ENCODE peak calls at places on chromosome 3, in nine cellular contexts. K, G, B, J, I, L, U, O and H are unnamed samples.

GRCh38 chr3:20930034-20930433 is 744.0 kb upstream of the SGO1 start:
- DNase-seq in K (no peak), G (peak; percentile 26), B (peak; percentile 4), J (peak; percentile 40), I (peak; percentile 0), L (no peak), U (no peak), O (peak; percentile 19), H (peak; percentile 17)

GRCh38 chr3:169241575-169241927 is 422.0 kb downstream of the MECOM start:
- DNase-seq in K (no peak), G (no peak), B (peak; percentile 88), J (no peak), I (peak; percentile 65), L (no peak), U (no peak), O (peak; percentile 50), H (peak; percentile 27)

GRCh38 chr3:64073362-64073761 is 50.1 kb upstream of the PSMD6 start:
- DNase-seq in K (no peak), G (no peak), B (no peak), J (no peak), I (no peak), L (no peak), U (no peak), O (no peak), H (no peak)

GRCh38 chr3:131350506-131350905 is 31.1 kb upstream of the NUDT16 start:
- DNase-seq in K (no peak), G (no peak), B (peak; percentile 40), J (no peak), I (peak; percentile 63), L (no peak), U (no peak), O (peak; percentile 51), H (no peak)

GRCh38 chr3:36713904-36714303 is 50.4 kb downstream of the DCLK3 start:
- DNase-seq in K (no peak), G (no peak), B (no peak), J (no peak), I (no peak), L (no peak), U (no peak), O (no peak), H (no peak)

GRCh38 chr3:146590521-146590920 is 14.6 kb downstream of the PLSCR5 start:
- DNase-seq in K (no peak), G (no peak), B (peak; percentile 52), J (no peak), I (peak; percentile 38), L (no peak), U (no peak), O (peak; percentile 48), H (no peak)

GRCh38 chr3:159763466-159764210 is 225.0 kb upstream of the IL12A start:
- DNase-seq in K (peak; percentile 91), G (peak; percentile 80), B (peak; percentile 78), J (peak; percentile 74), I (peak; percentile 96), L (peak; percentile 80), U (no peak), O (peak; percentile 94), H (peak; percentile 90)

GRCh38 chr3:8607285-8608040 is 37.1 kb downstream of the SSUH2 start:
- DNase-seq in K (no peak), G (peak; percentile 66), B (peak; percentile 93), J (peak; percentile 66), I (peak; percentile 59), L (peak; percentile 58), U (no peak), O (peak; percentile 74), H (peak; percentile 77)

GRCh38 chr3:128491900-128492352 is 1.1 kb downstream of the GATA2 start:
- DNase-seq in K (peak; percentile 56), G (no peak), B (no peak), J (no peak), I (no peak), L (no peak), U (no peak), O (no peak), H (no peak)

GRCh38 chr3:192840143-192840836 is 77.4 kb downstream of the MB21D2 start:
- DNase-seq in K (no peak), G (no peak), B (no peak), J (no peak), I (no peak), L (no peak), U (no peak), O (no peak), H (no peak)

GRCh38 chr3:51706788-51707731 is at the start of gene GRM2:
- DNase-seq in K (peak; percentile 88), G (peak; percentile 89), B (peak; percentile 84), J (peak; percentile 93), I (peak; percentile 68), L (peak; percentile 75), U (peak; percentile 23), O (peak; percentile 76), H (peak; percentile 93)

GRCh38 chr3:107235193-107235922 is 141.9 kb upstream of the CCDC54 start:
- DNase-seq in K (no peak), G (no peak), B (no peak), J (peak; percentile 29), I (peak; percentile 62), L (no peak), U (no peak), O (peak; percentile 48), H (peak; percentile 46)

GRCh38 chr3:12192173-12192572 is 33.5 kb upstream of the TIMP4 start:
- DNase-seq in K (no peak), G (no peak), B (no peak), J (no peak), I (no peak), L (no peak), U (no peak), O (no peak), H (no peak)

GRCh38 chr3:72587282-72587681 is 261.0 kb downstream of the SHQ1 start:
- DNase-seq in K (no peak), G (no peak), B (no peak), J (no peak), I (no peak), L (no peak), U (no peak), O (no peak), H (no peak)

GRCh38 chr3:37174532-37175126 is at the start of gene LRRFIP2:
- DNase-seq in K (no peak), G (no peak), B (peak; percentile 78), J (no peak), I (peak; percentile 93), L (no peak), U (no peak), O (peak; percentile 85), H (peak; percentile 30)

GRCh38 chr3:16369247-16369646 is 104.2 kb downstream of the OXNAD1 start:
- DNase-seq in K (no peak), G (no peak), B (no peak), J (no peak), I (no peak), L (no peak), U (no peak), O (no peak), H (peak; percentile 45)

GRCh38 chr3:149009732-149010131 is 18.4 kb downstream of the GYG1 start:
- DNase-seq in K (no peak), G (no peak), B (no peak), J (no peak), I (peak; percentile 58), L (no peak), U (no peak), O (peak; percentile 56), H (no peak)

GRCh38 chr3:27728195-27729087 is 6.3 kb upstream of the EOMES start:
- DNase-seq in K (no peak), G (no peak), B (no peak), J (peak; percentile 54), I (peak; percentile 49), L (no peak), U (no peak), O (peak; percentile 31), H (no peak)

GRCh38 chr3:134143828-134144390 is 106.8 kb downstream of the RYK start:
- DNase-seq in K (no peak), G (no peak), B (no peak), J (no peak), I (no peak), L (no peak), U (no peak), O (no peak), H (no peak)

GRCh38 chr3:162602619-162603018 is 1106.0 kb downstream of the OTOL1 start:
- DNase-seq in K (no peak), G (no peak), B (no peak), J (no peak), I (peak; percentile 37), L (no peak), U (no peak), O (peak; percentile 5), H (no peak)

GRCh38 chr3:156670652-156671051 is 3.7 kb upstream of the TIPARP start:
- DNase-seq in K (no peak), G (no peak), B (no peak), J (no peak), I (no peak), L (no peak), U (no peak), O (no peak), H (no peak)

GRCh38 chr3:187146389-187146788 is 7.1 kb upstream of the RPL39L start:
- DNase-seq in K (no peak), G (no peak), B (no peak), J (no peak), I (no peak), L (no peak), U (no peak), O (no peak), H (no peak)

GRCh38 chr3:171186383-171186782 is 159.9 kb upstream of the SLC2A2 start:
- DNase-seq in K (no peak), G (no peak), B (peak; percentile 40), J (no peak), I (no peak), L (no peak), U (no peak), O (no peak), H (no peak)

GRCh38 chr3:157523814-157524213 is 20.6 kb upstream of the VEPH1 start:
- DNase-seq in K (no peak), G (no peak), B (no peak), J (no peak), I (peak; percentile 61), L (no peak), U (no peak), O (peak; percentile 24), H (no peak)

GRCh38 chr3:71063768-71064287 is 519.7 kb downstream of the FOXP1 start:
- DNase-seq in K (no peak), G (peak; percentile 20), B (peak; percentile 58), J (no peak), I (peak; percentile 74), L (peak; percentile 26), U (peak; percentile 45), O (peak; percentile 59), H (peak; percentile 37)

GRCh38 chr3:129485681-129486056 is 42.8 kb upstream of the RHO start:
- DNase-seq in K (peak; percentile 87), G (no peak), B (peak; percentile 99), J (no peak), I (peak; percentile 97), L (peak; percentile 82), U (no peak), O (peak; percentile 99), H (peak; percentile 95)

GRCh38 chr3:188233320-188233719 is 79.4 kb downstream of the LPP start:
- DNase-seq in K (no peak), G (no peak), B (peak; percentile 55), J (no peak), I (peak; percentile 70), L (no peak), U (no peak), O (peak; percentile 74), H (peak; percentile 27)

GRCh38 chr3:141266797-141267555 is 35.4 kb downstream of the PXYLP1 start:
- DNase-seq in K (no peak), G (no peak), B (no peak), J (no peak), I (no peak), L (no peak), U (no peak), O (no peak), H (no peak)

GRCh38 chr3:184289426-184289938 is 9.6 kb upstream of the PSMD2 start:
- DNase-seq in K (peak; percentile 68), G (peak; percentile 71), B (peak; percentile 60), J (peak; percentile 89), I (peak; percentile 71), L (no peak), U (peak; percentile 54), O (peak; percentile 65), H (peak; percentile 81)

GRCh38 chr3:108250626-108251025 is 28.4 kb upstream of the IFT57 start:
- DNase-seq in K (no peak), G (no peak), B (peak; percentile 1), J (no peak), I (peak; percentile 13), L (no peak), U (no peak), O (peak; percentile 3), H (no peak)

GRCh38 chr3:96865605-96866004 is 51.2 kb downstream of the EPHA6 start:
- DNase-seq in K (no peak), G (no peak), B (no peak), J (no peak), I (no peak), L (no peak), U (no peak), O (no peak), H (no peak)